ENCODE peak calls at places on chromosome 4, in ten cellular contexts. One of them, this sample, is unnamed.
A peak's percentile ranks its signal among the peaks of the same experiment; 100 is the strongest.

GRCh38 chr4:61553562-61554125 is 353.5 kb downstream of the ADGRL3 start:
- DNase-seq in NCI-H1105 treated with DMSO at 0.1 percent for 48 hours: no peak
- DNase-seq in ELF-1: no peak
- DNase-seq in AG20443: no peak
- DNase-seq in KBM-7: no peak
- DNase-seq in hippocampal formation: no peak
- DNase-seq in dorsolateral prefrontal cortex: no peak
- DNase-seq in neural progenitor cell: no peak
- DNase-seq in cardiac fibroblast: no peak
- DNase-seq in activated gamma-delta T cell treated with anti-CD3 and anti-CD28 coated beads, Interleukin-2, amount 50 U/mL, for 16 hours: no peak
- DNase-seq in this sample: no peak

GRCh38 chr4:13544556-13545393 is 467 bp upstream of the NKX3-2 start:
- DNase-seq in NCI-H1105 treated with DMSO at 0.1 percent for 48 hours: peak; percentile 44
- DNase-seq in ELF-1: peak; percentile 96
- DNase-seq in AG20443: peak; percentile 84
- DNase-seq in KBM-7: peak; percentile 95
- DNase-seq in hippocampal formation: peak; percentile 20
- DNase-seq in dorsolateral prefrontal cortex: no peak
- DNase-seq in neural progenitor cell: peak; percentile 93
- DNase-seq in cardiac fibroblast: peak; percentile 61
- DNase-seq in activated gamma-delta T cell treated with anti-CD3 and anti-CD28 coated beads, Interleukin-2, amount 50 U/mL, for 16 hours: no peak
- DNase-seq in this sample: peak; percentile 50

GRCh38 chr4:76703123-76703490 is 194.8 kb downstream of the SOWAHB start:
- DNase-seq in NCI-H1105 treated with DMSO at 0.1 percent for 48 hours: no peak
- DNase-seq in ELF-1: peak; percentile 32
- DNase-seq in AG20443: no peak
- DNase-seq in KBM-7: no peak
- DNase-seq in hippocampal formation: no peak
- DNase-seq in dorsolateral prefrontal cortex: no peak
- DNase-seq in neural progenitor cell: no peak
- DNase-seq in cardiac fibroblast: no peak
- DNase-seq in activated gamma-delta T cell treated with anti-CD3 and anti-CD28 coated beads, Interleukin-2, amount 50 U/mL, for 16 hours: no peak
- DNase-seq in this sample: no peak

GRCh38 chr4:139502312-139502946 is 48.5 kb downstream of the RAB33B start:
- DNase-seq in NCI-H1105 treated with DMSO at 0.1 percent for 48 hours: no peak
- DNase-seq in ELF-1: no peak
- DNase-seq in AG20443: no peak
- DNase-seq in KBM-7: no peak
- DNase-seq in hippocampal formation: no peak
- DNase-seq in dorsolateral prefrontal cortex: no peak
- DNase-seq in neural progenitor cell: no peak
- DNase-seq in cardiac fibroblast: no peak
- DNase-seq in activated gamma-delta T cell treated with anti-CD3 and anti-CD28 coated beads, Interleukin-2, amount 50 U/mL, for 16 hours: no peak
- DNase-seq in this sample: no peak

GRCh38 chr4:11418610-11419009 is 10.1 kb downstream of the HS3ST1 start:
- DNase-seq in NCI-H1105 treated with DMSO at 0.1 percent for 48 hours: no peak
- DNase-seq in ELF-1: peak; percentile 14
- DNase-seq in AG20443: no peak
- DNase-seq in KBM-7: no peak
- DNase-seq in hippocampal formation: no peak
- DNase-seq in dorsolateral prefrontal cortex: no peak
- DNase-seq in neural progenitor cell: peak; percentile 14
- DNase-seq in cardiac fibroblast: no peak
- DNase-seq in activated gamma-delta T cell treated with anti-CD3 and anti-CD28 coated beads, Interleukin-2, amount 50 U/mL, for 16 hours: no peak
- DNase-seq in this sample: no peak

GRCh38 chr4:162229670-162230069 is 65.9 kb upstream of the FSTL5 start:
- DNase-seq in NCI-H1105 treated with DMSO at 0.1 percent for 48 hours: no peak
- DNase-seq in ELF-1: no peak
- DNase-seq in AG20443: no peak
- DNase-seq in KBM-7: no peak
- DNase-seq in hippocampal formation: no peak
- DNase-seq in dorsolateral prefrontal cortex: no peak
- DNase-seq in neural progenitor cell: no peak
- DNase-seq in cardiac fibroblast: no peak
- DNase-seq in activated gamma-delta T cell treated with anti-CD3 and anti-CD28 coated beads, Interleukin-2, amount 50 U/mL, for 16 hours: no peak
- DNase-seq in this sample: no peak

GRCh38 chr4:4507923-4508322 is 33.9 kb downstream of the STX18 start:
- DNase-seq in NCI-H1105 treated with DMSO at 0.1 percent for 48 hours: no peak
- DNase-seq in ELF-1: no peak
- DNase-seq in AG20443: peak; percentile 19
- DNase-seq in KBM-7: no peak
- DNase-seq in hippocampal formation: no peak
- DNase-seq in dorsolateral prefrontal cortex: no peak
- DNase-seq in neural progenitor cell: no peak
- DNase-seq in cardiac fibroblast: peak; percentile 22
- DNase-seq in activated gamma-delta T cell treated with anti-CD3 and anti-CD28 coated beads, Interleukin-2, amount 50 U/mL, for 16 hours: no peak
- DNase-seq in this sample: no peak

GRCh38 chr4:87911252-87911774 is 64.2 kb upstream of the SPP1 start:
- DNase-seq in NCI-H1105 treated with DMSO at 0.1 percent for 48 hours: peak; percentile 2
- DNase-seq in ELF-1: no peak
- DNase-seq in AG20443: no peak
- DNase-seq in KBM-7: no peak
- DNase-seq in hippocampal formation: peak; percentile 13
- DNase-seq in dorsolateral prefrontal cortex: no peak
- DNase-seq in neural progenitor cell: no peak
- DNase-seq in cardiac fibroblast: no peak
- DNase-seq in activated gamma-delta T cell treated with anti-CD3 and anti-CD28 coated beads, Interleukin-2, amount 50 U/mL, for 16 hours: no peak
- DNase-seq in this sample: no peak

GRCh38 chr4:185847352-185848078 is 35.5 kb upstream of the SORBS2 start:
- DNase-seq in NCI-H1105 treated with DMSO at 0.1 percent for 48 hours: no peak
- DNase-seq in ELF-1: peak; percentile 81
- DNase-seq in AG20443: peak; percentile 76
- DNase-seq in KBM-7: no peak
- DNase-seq in hippocampal formation: no peak
- DNase-seq in dorsolateral prefrontal cortex: peak; percentile 44
- DNase-seq in neural progenitor cell: no peak
- DNase-seq in cardiac fibroblast: peak; percentile 89
- DNase-seq in activated gamma-delta T cell treated with anti-CD3 and anti-CD28 coated beads, Interleukin-2, amount 50 U/mL, for 16 hours: no peak
- DNase-seq in this sample: no peak

GRCh38 chr4:128802680-128803628 is 6.5 kb upstream of the JADE1 start:
- DNase-seq in NCI-H1105 treated with DMSO at 0.1 percent for 48 hours: no peak
- DNase-seq in ELF-1: no peak
- DNase-seq in AG20443: no peak
- DNase-seq in KBM-7: no peak
- DNase-seq in hippocampal formation: no peak
- DNase-seq in dorsolateral prefrontal cortex: no peak
- DNase-seq in neural progenitor cell: no peak
- DNase-seq in cardiac fibroblast: no peak
- DNase-seq in activated gamma-delta T cell treated with anti-CD3 and anti-CD28 coated beads, Interleukin-2, amount 50 U/mL, for 16 hours: no peak
- DNase-seq in this sample: no peak

GRCh38 chr4:185534534-185534849 is 815 bp downstream of the PDLIM3 start:
- DNase-seq in NCI-H1105 treated with DMSO at 0.1 percent for 48 hours: no peak
- DNase-seq in ELF-1: no peak
- DNase-seq in AG20443: no peak
- DNase-seq in KBM-7: no peak
- DNase-seq in hippocampal formation: no peak
- DNase-seq in dorsolateral prefrontal cortex: no peak
- DNase-seq in neural progenitor cell: no peak
- DNase-seq in cardiac fibroblast: no peak
- DNase-seq in activated gamma-delta T cell treated with anti-CD3 and anti-CD28 coated beads, Interleukin-2, amount 50 U/mL, for 16 hours: no peak
- DNase-seq in this sample: peak; percentile 1

GRCh38 chr4:88027611-88028608 is 20.5 kb downstream of the PKD2 start:
- DNase-seq in NCI-H1105 treated with DMSO at 0.1 percent for 48 hours: no peak
- DNase-seq in ELF-1: no peak
- DNase-seq in AG20443: peak; percentile 82
- DNase-seq in KBM-7: no peak
- DNase-seq in hippocampal formation: no peak
- DNase-seq in dorsolateral prefrontal cortex: no peak
- DNase-seq in neural progenitor cell: no peak
- DNase-seq in cardiac fibroblast: peak; percentile 85
- DNase-seq in activated gamma-delta T cell treated with anti-CD3 and anti-CD28 coated beads, Interleukin-2, amount 50 U/mL, for 16 hours: no peak
- DNase-seq in this sample: no peak